ENCODE peak calls at places on chromosomes 4 and X, in four cellular contexts. L is lower leg skin, D is GM13977, T is NCI-H774. F is an unnamed sample.

GRCh38 chrX:56343664-56344063 is 111.5 kb downstream of the KLF8 start:
- DNase-seq in L (no peak), D (no peak), T (no peak), F (no peak)

GRCh38 chrX:67724359-67725110 is 180.7 kb downstream of the AR start:
- DNase-seq in L (no peak), D (no peak), T (no peak), F (no peak)

GRCh38 chr4:74105656-74106275 is 6.8 kb upstream of the CXCL2 start:
- DNase-seq in L (no peak), D (no peak), T (no peak), F (no peak)

GRCh38 chrX:368811-369562 is 17.7 kb downstream of the PPP2R3B start:
- DNase-seq in L (no peak), D (no peak), T (no peak), F (no peak)

GRCh38 chr4:31461425-31461824 is 741.3 kb downstream of the PCDH7 start:
- DNase-seq in L (no peak), D (no peak), T (no peak), F (no peak)

GRCh38 chrX:66680451-66680850 is 41.6 kb upstream of the EDA2R start:
- DNase-seq in L (no peak), D (no peak), T (no peak), F (no peak)

GRCh38 chr4:57043304-57044251 is 64.9 kb downstream of the POLR2B start:
- DNase-seq in L (no peak), D (no peak), T (no peak), F (no peak)

GRCh38 chrX:10979956-10980355 is 131.2 kb upstream of the HCCS start:
- DNase-seq in L (no peak), D (no peak), T (no peak), F (no peak)

GRCh38 chr4:22339491-22339890 is 176.4 kb downstream of the ADGRA3 start:
- DNase-seq in L (no peak), D (no peak), T (peak), F (no peak)

GRCh38 chr4:10684631-10685030 is at the start of gene CLNK:
- DNase-seq in L (no peak), D (no peak), T (no peak), F (peak)

GRCh38 chrX:16993791-16994318 is 47.4 kb downstream of the REPS2 start:
- DNase-seq in L (no peak), D (no peak), T (no peak), F (no peak)

GRCh38 chr4:122831515-122832196 is 5.0 kb downstream of the FGF2 start:
- DNase-seq in L (no peak), D (no peak), T (no peak), F (no peak)

GRCh38 chrX:107691024-107691448 is 62.7 kb downstream of the PRPS1 start:
- DNase-seq in L (peak), D (no peak), T (no peak), F (no peak)

GRCh38 chr4:112302320-112303274 is 5.4 kb downstream of the ALPK1 start:
- DNase-seq in L (no peak), D (no peak), T (no peak), F (no peak)

GRCh38 chr4:176360446-176360845 is 40.7 kb downstream of the SPCS3 start:
- DNase-seq in L (no peak), D (no peak), T (no peak), F (no peak)

F was measured in GM20000.